ENCODE peak calls at places on chromosomes 1 and 21, in four cellular contexts. F is IMR-90, G is K562, H is A549. W is an unnamed sample.

GRCh38 chr21:27796106-27796505 is 829.2 kb upstream of the ADAMTS5 start:
- DNase-seq in F (peak; percentile 68), H (no peak), G (no peak), W (no peak)

GRCh38 chr1:219697667-219698066 is 84.8 kb upstream of the ZC3H11B start:
- DNase-seq in F (no peak), G (no peak), H (no peak), W (no peak)

GRCh38 chr1:92259350-92259749 is 39.4 kb downstream of the GLMN start:
- DNase-seq in F (peak; percentile 16), H (no peak), G (no peak), W (no peak)

GRCh38 chr1:150162862-150163706 is 13.4 kb downstream of the PLEKHO1 start:
- DNase-seq in G (peak; percentile 83), F (peak; percentile 100), H (no peak), W (peak; percentile 97)

GRCh38 chr1:90694846-90695245 is 22.3 kb downstream of the BARHL2 start:
- DNase-seq in G (no peak), F (no peak), H (no peak), W (no peak)

GRCh38 chr1:183080406-183080805 is 57.2 kb downstream of the LAMC1 start:
- DNase-seq in H (no peak), F (peak; percentile 76), G (no peak), W (no peak)

GRCh38 chr1:197868751-197869501 is 33.5 kb upstream of the C1orf53 start:
- DNase-seq in H (peak; percentile 40), G (peak; percentile 34), F (peak; percentile 70), W (no peak)

GRCh38 chr21:41098076-41098475 is 69.9 kb upstream of the BACE2 start:
- DNase-seq in F (no peak), G (no peak), H (no peak), W (no peak)

GRCh38 chr1:59880001-59880400 is 46.6 kb downstream of the CYP2J2 start:
- DNase-seq in F (no peak), G (no peak), H (no peak), W (no peak)

GRCh38 chr1:195697130-195697529 is 911.1 kb downstream of the KCNT2 start:
- DNase-seq in F (no peak), H (no peak), G (no peak), W (no peak)

GRCh38 chr21:41345934-41346685 is 15.7 kb upstream of the MX2 start:
- DNase-seq in F (no peak), G (no peak), H (no peak), W (no peak)

GRCh38 chr1:154427173-154428139 is 22.3 kb downstream of the IL6R start:
- DNase-seq in F (peak; percentile 44), G (no peak), H (no peak), W (no peak)

GRCh38 chr1:208106218-208106617 is 138.0 kb downstream of the PLXNA2 start:
- DNase-seq in G (no peak), F (no peak), H (no peak), W (no peak)

GRCh38 chr1:208107415-208107814 is 136.8 kb downstream of the PLXNA2 start:
- DNase-seq in F (no peak), G (no peak), H (no peak), W (no peak)

GRCh38 chr1:208108646-208109330 is 135.4 kb downstream of the PLXNA2 start:
- DNase-seq in F (no peak), H (no peak), G (no peak), W (no peak)

GRCh38 chr1:208105756-208106155 is 138.4 kb downstream of the PLXNA2 start:
- DNase-seq in F (no peak), G (no peak), H (no peak), W (no peak)

GRCh38 chr1:208107817-208108608 is 136.2 kb downstream of the PLXNA2 start:
- DNase-seq in G (no peak), H (no peak), F (peak; percentile 77), W (no peak)
- TF ChIP-seq ELK1 in G (no peak), H (no peak), F (no peak), W (no peak)

GRCh38 chr1:73176902-73177301 is 894.6 kb upstream of the NEGR1 start:
- DNase-seq in G (no peak), F (no peak), H (no peak), W (no peak)
- TF ChIP-seq ELK1 in G (no peak), F (no peak), H (no peak), W (no peak)

GRCh38 chr1:58401991-58402390 is 144.5 kb downstream of the OMA1 start:
- DNase-seq in H (no peak), F (no peak), G (no peak), W (no peak)
- TF ChIP-seq ELK1 in H (no peak), F (no peak), G (no peak), W (no peak)

DNA sequence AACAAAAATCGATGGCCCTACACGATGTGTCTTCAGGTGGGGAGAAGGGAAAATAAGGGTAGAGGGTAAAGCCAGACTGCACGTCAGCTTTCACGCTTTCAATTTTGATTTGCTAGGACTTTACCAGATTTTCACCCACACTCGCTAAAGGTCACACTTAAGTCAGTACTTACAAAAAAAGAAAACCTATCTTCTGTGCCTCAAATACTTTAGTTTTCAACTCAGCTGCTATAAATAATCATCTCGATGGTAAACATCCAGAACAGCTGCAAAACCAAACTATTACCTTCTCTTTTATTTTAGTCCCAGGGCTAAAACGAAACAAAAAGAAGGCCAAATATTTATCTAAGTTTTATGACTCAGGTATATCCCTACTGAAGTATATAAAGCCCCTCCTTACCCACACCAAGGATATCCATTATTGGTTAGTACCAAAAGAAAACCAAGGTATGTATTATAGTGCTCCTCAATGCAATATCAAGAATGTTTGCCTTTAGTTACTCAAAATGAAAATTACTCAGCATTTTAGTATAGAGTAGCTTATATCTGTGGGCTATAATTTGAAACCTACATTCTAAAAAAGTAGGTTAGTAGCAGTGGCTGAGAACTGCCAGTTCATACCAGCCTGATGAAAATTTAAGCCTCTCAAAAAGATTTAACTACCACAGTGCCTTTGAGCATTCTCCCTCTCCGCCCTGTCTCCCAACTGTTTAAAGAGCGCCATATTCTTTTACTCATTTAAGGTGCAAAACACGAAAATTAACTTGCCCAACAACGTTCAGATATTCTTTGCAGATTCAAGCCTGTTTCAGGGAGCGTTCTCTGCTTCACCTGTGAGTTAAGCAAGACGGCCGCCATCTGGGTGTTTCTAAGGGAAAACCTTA is 1.5 kb downstream of the CSDE1 start:
- DNase-seq in F (peak; percentile 45), G (no peak), H (no peak), W (peak; percentile 54)
- TF ChIP-seq ELK1 in F (no peak), G (no peak), H (no peak), W (no peak)

DNA sequence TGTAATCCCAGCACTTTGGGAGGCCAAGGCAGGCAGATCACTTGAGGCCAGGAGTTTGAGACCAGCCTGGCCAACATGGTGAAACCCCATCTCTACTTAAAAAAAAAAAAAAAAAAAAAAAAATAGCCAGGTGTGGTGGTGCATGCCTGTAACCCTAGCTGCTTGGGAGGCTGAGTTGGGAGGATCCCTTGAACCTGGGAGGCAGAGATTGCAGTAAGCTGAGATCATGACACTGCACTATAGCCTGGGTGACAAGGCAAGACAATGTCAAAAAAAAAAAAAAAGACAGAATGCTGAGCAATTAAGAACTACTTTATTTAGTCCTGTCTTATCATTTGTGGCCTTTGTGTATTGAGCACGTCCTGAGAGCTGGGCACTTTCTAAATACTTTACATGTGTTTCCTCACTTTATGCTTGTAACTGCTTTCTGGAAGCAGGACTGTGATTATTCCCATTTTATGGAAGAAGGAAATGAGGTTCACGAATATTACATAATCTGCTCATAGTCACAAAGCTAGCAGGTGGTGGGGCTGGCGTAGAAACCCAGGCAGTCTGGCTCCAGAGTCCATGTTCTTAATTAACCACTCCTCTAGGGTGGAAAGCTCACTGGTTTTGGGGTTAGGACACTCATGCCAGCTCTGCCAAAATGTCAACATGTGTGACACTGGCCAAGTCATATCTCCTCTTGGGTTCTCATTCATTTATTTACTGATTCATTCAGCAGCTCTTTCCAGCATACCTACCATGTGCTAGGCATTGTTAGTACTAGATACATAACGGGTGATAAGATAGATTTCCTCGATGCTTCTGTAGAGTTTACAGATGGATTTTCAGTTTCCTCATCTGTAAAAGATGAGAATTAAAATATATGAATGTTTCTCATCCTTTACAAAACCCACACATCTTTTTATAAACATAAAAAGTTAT is 57.7 kb downstream of the DDR2 start:
- DNase-seq in H (no peak), F (peak; percentile 36), G (no peak), W (no peak)
- TF ChIP-seq ELK1 in H (no peak), F (no peak), G (no peak), W (no peak)

DNA sequence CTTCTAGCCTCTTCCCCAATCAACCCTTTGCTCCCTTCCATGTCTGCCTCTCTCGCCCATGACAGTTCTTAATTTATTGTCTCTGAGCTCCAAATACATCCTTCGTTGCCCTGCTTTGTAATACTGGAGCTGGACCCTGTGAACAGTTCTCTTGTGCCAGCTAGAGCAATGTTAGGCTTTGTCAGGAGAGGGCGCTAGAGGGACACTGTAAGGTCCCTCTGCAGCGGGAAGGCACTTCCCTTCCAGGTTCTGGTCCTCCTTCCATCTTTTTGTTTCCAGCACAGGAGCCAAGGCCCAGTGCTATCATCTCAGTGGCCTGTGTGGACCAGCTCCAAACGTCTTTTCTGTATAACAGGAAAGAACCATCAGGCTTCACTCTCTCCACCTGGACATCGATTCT is 95.9 kb downstream of the PTPRU start:
- DNase-seq in G (peak; percentile 65), H (no peak), F (peak; percentile 21), W (no peak)
- TF ChIP-seq ELK1 in G (no peak), H (no peak), F (no peak), W (no peak)

GRCh38 chr21:35648512-35648911 is 411.8 kb downstream of the SETD4 start:
- DNase-seq in H (no peak), G (no peak), F (no peak), W (no peak)

GRCh38 chr21:35644523-35644922 is 415.8 kb downstream of the SETD4 start:
- DNase-seq in H (no peak), F (no peak), G (no peak), W (no peak)

GRCh38 chr21:35646606-35647005 is 413.7 kb downstream of the SETD4 start:
- DNase-seq in H (no peak), F (peak; percentile 52), G (no peak), W (no peak)

GRCh38 chr21:35641271-35642016 is 418.9 kb downstream of the SETD4 start:
- DNase-seq in G (no peak), F (peak; percentile 67), H (no peak), W (no peak)

GRCh38 chr21:35643176-35643575 is 417.1 kb downstream of the SETD4 start:
- DNase-seq in H (no peak), G (no peak), F (peak; percentile 39), W (no peak)
- TF ChIP-seq ELK1 in H (no peak), G (no peak), F (no peak), W (no peak)

DNA sequence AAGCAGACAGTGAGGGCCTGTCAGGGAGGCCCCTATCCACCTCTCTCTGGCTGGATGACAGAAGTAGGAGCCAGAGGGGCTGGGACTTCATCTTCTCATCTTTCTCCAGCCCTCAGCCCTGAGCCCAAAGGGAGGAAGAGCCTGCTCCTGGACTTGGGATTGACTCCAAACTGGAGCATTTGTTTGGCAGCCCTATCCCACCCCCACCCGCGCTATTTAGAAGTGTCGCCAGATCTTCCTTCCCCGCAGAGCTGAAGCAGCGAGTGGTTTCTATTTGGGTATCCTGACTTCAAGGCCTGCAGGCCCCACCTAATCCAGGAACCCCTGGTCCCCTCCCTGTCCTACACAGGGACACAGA is 9.6 kb downstream of the NES start:
- DNase-seq in F (peak; percentile 25), H (no peak), G (no peak), W (no peak)
- TF ChIP-seq ELK1 in F (no peak), H (no peak), G (no peak), W (no peak)

W was measured in GM12878.